ENCODE peak calls at places on chromosomes 13 and 19, in ten cellular contexts. I is OCI-LY7; T is stimulated activated naive CD8-positive, alpha-beta T cell treated with anti-CD3 and anti-CD28 coated beads, Interleukin-15, Interleukin-2, amounts not matched to agents 100 U/mL and 50 U/mL, for 24 hours; X is Kasumi-1; R is SIG-M5; N is SK-MEL-5; O is head of caudate nucleus; U is activated T-cell treated with anti-CD3 and anti-CD28 coated beads for 1 hour; L is left colon; B is GM20000. J is an unnamed sample.
A peak's percentile ranks its signal among the peaks of the same experiment; 100 is the strongest.

GRCh38 chr19:1717200-1717969 is 35.9 kb upstream of the ONECUT3 start:
- DNase-seq in I (no peak), T (no peak), X (no peak), R (no peak), N (no peak), O (no peak), U (no peak), L (no peak), B (no peak), J (no peak)

GRCh38 chr13:19153782-19154450 is 27.7 kb downstream of the TUBA3C start:
- DNase-seq in I (no peak), T (peak; percentile 19), X (peak; percentile 12), R (no peak), N (peak; percentile 73), O (no peak), U (no peak), L (no peak), B (no peak), J (no peak)

GRCh38 chr13:92842145-92842544 is 384.5 kb upstream of the GPC6 start:
- DNase-seq in I (no peak), T (no peak), X (no peak), R (no peak), N (no peak), O (no peak), U (no peak), L (no peak), B (no peak), J (no peak)

GRCh38 chr19:48836089-48837017 is at the start of gene HSD17B14:
- DNase-seq in I (no peak), T (peak; percentile 12), X (no peak), R (no peak), N (peak; percentile 60), O (peak; percentile 26), U (no peak), L (peak; percentile 46), B (no peak), J (peak; percentile 59)

GRCh38 chr19:15935167-15935702 is 906 bp upstream of the CYP4F11 start:
- DNase-seq in I (no peak), T (no peak), X (no peak), R (no peak), N (no peak), O (no peak), U (no peak), L (no peak), B (peak; percentile 2), J (no peak)

GRCh38 chr19:17114414-17114831 is 38.8 kb downstream of the MYO9B start:
- DNase-seq in I (no peak), T (no peak), X (no peak), R (no peak), N (no peak), O (no peak), U (no peak), L (no peak), B (no peak), J (no peak)

GRCh38 chr13:75558130-75558840 is 8.7 kb downstream of the UCHL3 start:
- DNase-seq in I (no peak), T (no peak), X (no peak), R (no peak), N (no peak), O (no peak), U (no peak), L (no peak), B (no peak), J (no peak)

GRCh38 chr19:44764975-44765948 is 12.4 kb upstream of the CBLC start:
- DNase-seq in I (no peak), T (no peak), X (no peak), R (no peak), N (no peak), O (no peak), U (no peak), L (peak; percentile 92), B (no peak), J (no peak)

GRCh38 chr19:17749912-17750317 is 1.4 kb upstream of the FCHO1 start:
- DNase-seq in I (peak; percentile 67), T (peak; percentile 35), X (no peak), R (no peak), N (no peak), O (no peak), U (no peak), L (no peak), B (no peak), J (no peak)

GRCh38 chr13:85236431-85236830 is 562.8 kb downstream of the SLITRK6 start:
- DNase-seq in I (no peak), T (no peak), X (no peak), R (no peak), N (no peak), O (no peak), U (no peak), L (no peak), B (no peak), J (no peak)

GRCh38 chr19:53172892-53173291 is 14.0 kb upstream of the ZNF347 start:
- DNase-seq in I (no peak), T (no peak), X (no peak), R (no peak), N (no peak), O (no peak), U (no peak), L (no peak), B (no peak), J (no peak)

GRCh38 chr19:32223595-32224370 is 121.6 kb upstream of the ZNF507 start:
- DNase-seq in I (no peak), T (peak; percentile 8), X (no peak), R (no peak), N (no peak), O (no peak), U (no peak), L (no peak), B (no peak), J (no peak)

GRCh38 chr19:12293771-12294307 is 844 bp downstream of the ZNF44 start:
- DNase-seq in I (peak; percentile 76), T (peak; percentile 68), X (peak; percentile 48), R (no peak), N (peak; percentile 35), O (peak; percentile 29), U (peak; percentile 36), L (peak; percentile 92), B (peak; percentile 87), J (no peak)

GRCh38 chr13:41188584-41188983 is 5.8 kb downstream of the KBTBD7 start:
- DNase-seq in I (no peak), T (no peak), X (no peak), R (no peak), N (no peak), O (no peak), U (no peak), L (no peak), B (no peak), J (no peak)

GRCh38 chr19:4910594-4911273 is 1.4 kb downstream of the UHRF1 start:
- DNase-seq in I (peak; percentile 58), T (peak; percentile 46), X (peak; percentile 85), R (no peak), N (peak; percentile 53), O (no peak), U (no peak), L (no peak), B (peak; percentile 54), J (no peak)

GRCh38 chr13:49421391-49421790 is 22.5 kb downstream of the CAB39L start:
- DNase-seq in I (peak; percentile 83), T (peak; percentile 15), X (no peak), R (no peak), N (peak; percentile 79), O (no peak), U (no peak), L (no peak), B (peak; percentile 46), J (no peak)

GRCh38 chr19:2462635-2463421 is 6.1 kb upstream of the LMNB2 start:
- DNase-seq in I (no peak), T (no peak), X (no peak), R (no peak), N (peak; percentile 63), O (peak; percentile 88), U (no peak), L (peak; percentile 85), B (no peak), J (peak; percentile 76)

GRCh38 chr13:27174766-27175455 is 3.3 kb upstream of the USP12 start:
- DNase-seq in I (no peak), T (no peak), X (no peak), R (peak; percentile 4), N (no peak), O (no peak), U (no peak), L (no peak), B (no peak), J (no peak)

GRCh38 chr13:114015608-114016295 is 41.9 kb upstream of the C13orf46 start:
- DNase-seq in I (no peak), T (peak; percentile 55), X (no peak), R (no peak), N (no peak), O (no peak), U (no peak), L (peak; percentile 73), B (no peak), J (no peak)

GRCh38 chr13:33207616-33207964 is 78.0 kb downstream of the STARD13 start:
- DNase-seq in I (no peak), T (no peak), X (no peak), R (no peak), N (peak; percentile 54), O (no peak), U (no peak), L (peak; percentile 45), B (no peak), J (no peak)

GRCh38 chr13:51881296-51881695 is 19.5 kb downstream of the CCDC70 start:
- DNase-seq in I (no peak), T (no peak), X (peak; percentile 38), R (peak; percentile 30), N (no peak), O (no peak), U (no peak), L (no peak), B (no peak), J (no peak)

GRCh38 chr13:50731400-50731799 is 112.1 kb downstream of the DLEU7 start:
- DNase-seq in I (no peak), T (no peak), X (no peak), R (no peak), N (no peak), O (no peak), U (no peak), L (no peak), B (no peak), J (no peak)

GRCh38 chr13:79668353-79668752 is 187.4 kb downstream of the NDFIP2 start:
- DNase-seq in I (no peak), T (no peak), X (no peak), R (no peak), N (peak; percentile 43), O (no peak), U (no peak), L (no peak), B (no peak), J (no peak)

GRCh38 chr13:111385182-111385857 is 64.9 kb downstream of the TEX29 start:
- DNase-seq in I (no peak), T (no peak), X (no peak), R (no peak), N (no peak), O (no peak), U (no peak), L (no peak), B (no peak), J (no peak)

GRCh38 chr19:44476559-44477408 is 23.5 kb downstream of the ZNF180 start:
- DNase-seq in I (peak; percentile 47), T (no peak), X (peak; percentile 11), R (no peak), N (peak; percentile 20), O (no peak), U (no peak), L (no peak), B (no peak), J (no peak)

GRCh38 chr19:48341006-48341405 is 15.7 kb downstream of the EMP3 start:
- DNase-seq in I (no peak), T (no peak), X (no peak), R (no peak), N (no peak), O (peak; percentile 36), U (no peak), L (no peak), B (no peak), J (no peak)

GRCh38 chr13:99777873-99778272 is 193.7 kb downstream of the ZIC5 start:
- DNase-seq in I (no peak), T (no peak), X (no peak), R (no peak), N (no peak), O (no peak), U (no peak), L (no peak), B (no peak), J (no peak)

GRCh38 chr19:1045247-1045603 is 5.3 kb downstream of the ABCA7 start:
- DNase-seq in I (peak; percentile 99), T (peak; percentile 78), X (peak; percentile 74), R (no peak), N (peak; percentile 46), O (no peak), U (no peak), L (peak; percentile 78), B (peak; percentile 75), J (no peak)

J was measured in substantia nigra.